ENCODE peak calls at places on chromosomes 4 and X, in eight cellular contexts. I is prostate gland, P is K562, V is sigmoid colon, H is transverse colon, O is H1, N is HCT116, L is suprapubic skin. F is an unnamed sample.

GRCh38 chrX:21623778-21624501 is 34.2 kb downstream of the KLHL34 start:
- DNase-seq in H (no peak), P (no peak), N (no peak), O (no peak), I (no peak), L (no peak), V (no peak), F (no peak)

GRCh38 chrX:70998402-70999027 is 67.6 kb upstream of the SLC7A3 start:
- DNase-seq in N (no peak), O (no peak), P (no peak), I (peak), V (no peak), H (no peak), L (no peak), F (no peak)

GRCh38 chr4:37685726-37686372 is 327 bp downstream of the RELL1 start:
- DNase-seq in V (peak), L (peak), I (peak), N (no peak), P (peak), H (peak), O (no peak), F (no peak)

GRCh38 chr4:69731826-69732225 is 28.6 kb downstream of the SULT1B1 start:
- DNase-seq in O (no peak), H (no peak), N (no peak), I (no peak), V (no peak), P (no peak), L (no peak), F (no peak)

GRCh38 chr4:118373614-118374255 is 20.9 kb upstream of the PRSS12 start:
- DNase-seq in O (no peak), N (no peak), P (no peak), I (no peak), L (no peak), V (no peak), H (no peak), F (no peak)

GRCh38 chrX:110568396-110568795 is 209.7 kb downstream of the RTL9 start:
- DNase-seq in O (no peak), H (no peak), P (no peak), V (no peak), L (no peak), N (no peak), I (no peak), F (no peak)

GRCh38 chr4:124199755-124200154 is 512.8 kb downstream of the ANKRD50 start:
- DNase-seq in N (no peak), H (no peak), I (no peak), L (no peak), O (no peak), V (no peak), P (no peak), F (no peak)

GRCh38 chrX:30935985-30936384 is 46.9 kb upstream of the TAB3 start:
- DNase-seq in N (peak), O (no peak), I (no peak), V (no peak), P (peak), L (no peak), H (peak), F (no peak)

GRCh38 chr4:7739918-7740865 is 199.5 kb downstream of the AFAP1 start:
- DNase-seq in P (no peak), H (no peak), I (no peak), L (no peak), V (no peak), N (no peak), O (no peak), F (no peak)

GRCh38 chr4:38856524-38857337 is at the start of gene TLR6:
- DNase-seq in N (peak), O (no peak), P (peak), V (no peak), H (peak), L (no peak), I (peak), F (no peak)

GRCh38 chr4:130395871-130396270 is 1299.9 kb downstream of the C4orf33 start:
- DNase-seq in P (no peak), H (no peak), O (no peak), V (no peak), L (no peak), N (no peak), I (no peak), F (no peak)

GRCh38 chr4:78693777-78694456 is 82.2 kb upstream of the BMP2K start:
- DNase-seq in N (no peak), H (no peak), P (no peak), V (no peak), O (no peak), L (no peak), I (no peak), F (no peak)

GRCh38 chrX:19857131-19857530 is 30.3 kb downstream of the SH3KBP1 start:
- DNase-seq in I (no peak), N (no peak), L (no peak), O (no peak), V (no peak), P (no peak), H (no peak), F (no peak)

GRCh38 chr4:19300213-19300612 is 951.5 kb upstream of the SLIT2 start:
- DNase-seq in O (no peak), P (no peak), H (no peak), V (no peak), L (no peak), I (no peak), N (no peak), F (no peak)

GRCh38 chr4:60812811-60813210 is 387.3 kb upstream of the ADGRL3 start:
- DNase-seq in P (no peak), O (no peak), V (no peak), H (no peak), I (no peak), L (no peak), N (no peak), F (no peak)

GRCh38 chr4:76199664-76200211 is 13.9 kb downstream of the SCARB2 start:
- DNase-seq in P (no peak), O (no peak), V (no peak), I (no peak), L (no peak), N (no peak), H (peak), F (no peak)

GRCh38 chr4:22678851-22679517 is 13.8 kb upstream of the GBA3 start:
- DNase-seq in I (no peak), V (no peak), N (no peak), L (no peak), H (no peak), P (no peak), O (no peak), F (no peak)

GRCh38 chrX:45849261-45849660 is 648.6 kb upstream of the DIPK2B start:
- DNase-seq in V (no peak), N (peak), O (no peak), P (peak), L (no peak), I (peak), H (no peak), F (no peak)

GRCh38 chr4:144658908-144659307 is 13.0 kb downstream of the HHIP start:
- DNase-seq in P (no peak), L (no peak), H (no peak), O (no peak), N (no peak), V (no peak), I (no peak), F (no peak)

GRCh38 chr4:69689530-69690111 is 36.6 kb upstream of the UGT2A1 start:
- DNase-seq in P (peak), L (no peak), N (peak), I (peak), O (no peak), H (no peak), V (no peak), F (no peak)

GRCh38 chrX:38882894-38883620 is 81.8 kb downstream of the MID1IP1 start:
- DNase-seq in L (no peak), V (no peak), N (peak), P (no peak), I (no peak), O (no peak), H (no peak), F (no peak)

GRCh38 chr4:100960232-100960631 is 387.1 kb downstream of the PPP3CA start:
- DNase-seq in I (no peak), O (no peak), V (no peak), H (no peak), P (no peak), L (no peak), N (no peak), F (no peak)

GRCh38 chr4:28523791-28524190 is 1663.2 kb downstream of the STIM2 start:
- DNase-seq in P (no peak), N (no peak), O (no peak), V (no peak), H (no peak), L (no peak), I (no peak), F (no peak)

GRCh38 chr4:154707877-154708276 is 35.9 kb upstream of the LRAT start:
- DNase-seq in H (no peak), I (no peak), N (peak), P (no peak), O (no peak), V (no peak), L (no peak), F (no peak)

GRCh38 chrX:41921492-41922124 is 1.7 kb downstream of the CASK start:
- DNase-seq in O (no peak), I (peak), H (no peak), V (no peak), L (no peak), P (no peak), N (no peak), F (no peak)

GRCh38 chrX:15749642-15750610 is 11.9 kb downstream of the CA5B start:
- DNase-seq in O (no peak), P (no peak), V (no peak), N (no peak), H (peak), L (no peak), I (no peak), F (no peak)

GRCh38 chr4:8238515-8239053 is 31.0 kb upstream of the HTRA3 start:
- DNase-seq in L (no peak), H (peak), N (no peak), V (no peak), P (peak), I (no peak), O (no peak), F (no peak)

GRCh38 chrX:117607571-117607970 is 509.0 kb downstream of the KLHL13 start:
- DNase-seq in P (no peak), I (no peak), V (no peak), O (no peak), N (no peak), L (no peak), H (no peak), F (no peak)

DNA sequence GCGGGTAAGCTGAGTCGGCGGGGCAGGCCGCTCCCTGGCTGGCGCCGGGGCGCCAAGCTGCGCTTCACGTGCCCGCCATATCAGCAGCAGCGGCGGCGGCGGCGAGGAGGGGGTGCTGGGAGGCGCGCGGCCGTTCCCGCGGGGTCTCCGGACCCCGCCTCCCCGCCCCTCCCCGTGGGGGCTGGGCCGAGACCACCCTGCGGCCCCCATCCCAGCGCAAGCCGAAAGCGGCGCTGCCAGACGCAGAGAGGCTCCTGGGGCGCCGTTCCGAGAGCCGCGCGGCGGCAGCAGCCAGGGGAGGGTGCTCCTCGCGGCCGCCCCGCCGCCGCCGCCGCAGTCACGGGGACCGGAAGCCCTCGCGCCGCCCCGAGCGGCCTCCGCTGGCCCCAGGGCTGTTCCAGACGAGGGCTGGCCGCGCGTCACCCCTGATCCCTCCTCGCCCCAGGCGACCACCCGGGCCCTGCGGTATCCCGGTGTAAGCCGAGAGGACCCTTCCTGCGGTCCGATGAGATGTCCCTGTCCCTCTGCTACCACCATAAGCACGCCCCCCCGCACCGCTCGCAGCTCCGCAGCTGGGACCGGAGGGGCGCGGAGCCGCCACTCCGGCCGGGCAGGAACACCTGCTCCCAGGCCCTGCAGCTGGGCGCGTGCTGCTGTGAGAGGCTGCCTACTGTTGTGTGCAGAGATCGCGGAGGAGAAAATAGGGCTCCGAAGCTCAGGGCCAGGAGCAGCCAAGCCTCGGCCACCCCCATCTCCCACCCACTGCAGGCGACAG is 7.4 kb upstream of the BCOR start:
- DNase-seq in N (no peak), H (peak), V (no peak), O (no peak), L (no peak), I (peak), P (no peak), F (no peak)
- TF ChIP-seq POLR2AphosphoS5 in N (no peak), H (no peak), V (peak), O (no peak), L (no peak), I (no peak), P (peak), F (no peak)

GRCh38 chrX:79147477-79147876 is 3.0 kb downstream of the GPR174 start:
- DNase-seq in I (no peak), N (no peak), P (no peak), L (no peak), V (no peak), H (no peak), O (no peak), F (no peak)

DNA sequence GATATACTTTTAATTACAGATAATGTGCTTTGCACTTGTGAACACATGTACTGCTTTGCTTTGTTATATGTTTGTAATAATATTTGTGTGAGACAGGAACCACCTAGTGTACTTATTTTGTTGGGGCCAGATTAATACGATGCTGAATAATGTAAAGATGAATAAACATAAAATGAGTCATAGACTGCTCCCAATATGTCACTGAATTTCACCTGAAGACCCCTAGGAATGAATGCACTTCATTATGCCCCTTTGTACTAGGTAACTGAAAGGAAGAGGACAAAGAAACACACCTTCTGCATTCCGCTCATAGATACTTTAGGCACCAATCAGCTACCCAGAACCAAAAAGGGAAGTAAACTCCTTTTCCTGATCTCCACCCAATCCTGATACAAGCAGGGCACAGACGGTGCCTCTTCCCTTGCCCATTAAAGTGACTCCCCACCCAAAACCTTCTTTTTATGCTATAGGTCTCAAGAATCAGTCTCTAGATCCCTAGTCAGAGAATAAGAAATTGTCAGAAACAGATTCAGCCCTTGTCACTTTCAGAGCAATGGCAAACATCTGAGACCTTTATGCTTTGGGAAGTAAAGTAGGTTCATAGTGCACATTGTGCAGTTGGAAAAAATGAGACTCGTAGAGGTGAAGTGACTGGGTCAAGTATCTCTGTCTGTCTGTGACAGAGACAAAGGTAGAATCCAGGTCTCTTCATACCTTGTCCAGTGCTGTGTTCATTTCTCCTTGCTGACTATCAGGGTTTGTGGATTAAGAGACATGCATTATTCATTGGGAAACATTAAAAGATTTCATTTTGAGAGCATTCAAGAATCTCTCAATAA is 2.3 kb downstream of the GPR174 start:
- DNase-seq in V (no peak), L (no peak), N (no peak), I (no peak), H (no peak), O (no peak), P (no peak), F (no peak)
- TF ChIP-seq POLR2A in V (no peak), L (no peak), N (no peak), I (no peak), H (no peak), O (no peak), P (no peak), F (no peak)

GRCh38 chr4:16858275-16858752 is 40.1 kb downstream of the LDB2 start:
- DNase-seq in N (no peak), O (peak), I (no peak), H (no peak), V (no peak), P (no peak), L (no peak), F (no peak)
- TF ChIP-seq POLR2AphosphoS5 in N (no peak), O (no peak), I (no peak), H (no peak), V (no peak), P (no peak), L (no peak), F (no peak)

DNA sequence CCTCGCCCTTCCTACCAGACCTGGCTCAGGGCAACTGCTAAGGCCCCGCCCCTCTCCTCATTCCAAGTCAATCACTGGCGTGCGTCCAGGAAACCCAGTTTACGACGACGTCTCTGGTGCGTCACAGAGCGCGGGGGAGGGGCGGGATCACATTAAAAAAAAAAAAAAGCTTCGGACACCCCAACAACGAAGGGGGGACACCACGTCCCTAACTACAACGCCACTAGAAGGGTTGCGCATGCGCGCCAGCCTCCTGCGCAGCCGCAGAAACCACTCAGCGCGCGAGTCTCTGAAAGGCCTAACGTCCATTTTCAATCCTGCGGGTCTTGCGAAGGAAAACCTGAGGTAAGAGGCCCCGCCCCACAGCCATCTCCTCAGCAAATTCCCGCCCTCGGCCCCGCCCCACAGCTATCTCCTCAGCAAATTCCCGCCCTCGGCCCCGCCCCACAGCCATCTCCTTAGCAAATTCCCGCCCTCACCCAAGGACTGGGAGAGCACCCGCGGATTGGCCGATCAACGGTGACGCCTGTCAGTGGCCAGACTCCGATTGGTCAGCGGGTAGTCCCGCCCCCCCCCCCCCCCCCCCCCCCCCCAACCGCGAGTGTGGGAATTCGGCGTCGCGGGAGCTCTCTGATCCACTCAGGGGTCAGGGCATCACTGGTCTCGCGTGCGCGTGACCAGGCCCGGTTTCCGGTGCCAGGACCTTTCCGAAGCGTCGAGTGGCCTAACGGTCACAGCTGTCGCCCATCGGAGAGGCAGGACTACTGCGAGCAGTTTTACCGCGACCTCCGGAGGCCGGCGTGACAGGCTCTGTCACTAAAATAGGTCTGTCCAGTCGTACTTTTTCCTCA is at the start of gene SCML1:
- DNase-seq in O (peak), N (peak), L (peak), V (peak), I (peak), H (peak), P (peak), F (no peak)
- TF ChIP-seq POLR2A in O (no peak), N (no peak), L (peak), V (peak), I (peak), H (peak), P (no peak), F (no peak)

DNA sequence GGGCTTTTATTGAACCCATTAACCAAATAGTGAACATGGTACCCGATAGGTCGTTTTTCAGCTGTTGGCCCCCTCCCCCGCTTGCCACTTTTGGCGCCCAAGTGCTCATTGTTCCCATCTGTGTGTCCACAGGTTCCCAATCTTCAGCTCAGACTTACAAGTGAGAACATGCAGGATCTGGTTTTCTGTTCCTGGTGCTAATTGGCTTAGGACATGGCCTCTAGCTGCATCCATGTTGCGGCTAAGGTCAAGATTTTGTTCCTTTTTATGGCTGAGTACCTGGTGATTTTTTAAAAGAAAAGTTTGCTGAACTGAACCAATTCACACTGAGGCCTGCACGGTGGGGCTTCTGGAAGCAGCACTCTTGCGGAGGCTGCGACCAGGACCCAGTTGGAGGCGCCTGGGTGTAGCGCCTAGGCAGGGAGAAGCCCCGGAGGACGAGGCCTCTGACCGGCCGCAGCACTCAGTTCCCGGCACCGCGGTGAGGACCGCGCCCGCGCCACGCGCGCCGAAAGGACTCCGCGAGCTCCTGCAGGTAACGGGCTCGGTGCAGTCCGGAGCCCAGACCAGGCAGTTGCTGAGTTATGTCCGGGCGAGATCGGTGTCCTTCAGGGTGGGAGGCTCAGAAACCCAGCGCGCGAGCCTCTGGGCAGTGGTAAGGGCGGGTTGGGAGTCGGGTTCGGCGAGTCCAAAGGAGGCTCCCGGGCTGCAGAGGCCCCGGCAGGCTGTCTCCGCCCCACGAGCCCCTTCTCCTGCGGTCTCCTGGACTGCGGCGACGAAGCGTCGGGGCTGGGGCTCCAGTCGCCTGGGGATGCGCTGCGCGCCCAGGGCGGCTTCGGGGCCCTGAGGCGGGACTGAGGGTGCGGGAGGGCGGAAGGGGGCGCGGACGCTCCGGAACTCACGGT is 15.8 kb upstream of the SLC25A4 start:
- DNase-seq in I (peak), V (no peak), H (no peak), O (no peak), P (no peak), N (no peak), L (no peak), F (peak)
- TF ChIP-seq POLR2AphosphoS5 in I (no peak), V (no peak), H (no peak), O (no peak), P (no peak), N (no peak), L (no peak), F (no peak)

GRCh38 chrX:53715336-53715924 is 28.9 kb upstream of the HUWE1 start:
- DNase-seq in V (no peak), L (no peak), N (no peak), O (no peak), P (no peak), H (no peak), I (no peak), F (no peak)
- TF ChIP-seq POLR2A in V (no peak), L (no peak), N (no peak), O (no peak), P (no peak), H (no peak), I (no peak), F (no peak)